ENCODE peak calls at places on chromosomes 2 and 18, in eight cellular contexts. D is WTC11; F is GM23338; T is activated CD8-positive, alpha-beta T cell treated with anti-CD3 and anti-CD28 coated beads for 36 hours; O is astrocyte of the spinal cord; M is cardiac muscle cell; I is GM10248; U is NB4. V is an unnamed sample.

GRCh38 chr2:239246723-239247122 is 154.1 kb downstream of the HDAC4 start:
- DNase-seq in M (no peak), O (no peak), I (no peak), F (no peak), T (no peak), U (no peak), D (no peak), V (no peak)

GRCh38 chr2:85506768-85507181 is 32.2 kb upstream of the MAT2A start:
- DNase-seq in T (no peak), D (no peak), M (no peak), I (no peak), O (peak), U (no peak), F (no peak), V (no peak)

GRCh38 chr2:28395334-28396061 is 2.8 kb downstream of the FOSL2 start:
- DNase-seq in D (no peak), I (no peak), U (peak), F (no peak), T (no peak), M (peak), O (peak), V (peak)

GRCh38 chr2:37621199-37621598 is 50.2 kb downstream of the CDC42EP3 start:
- DNase-seq in T (no peak), M (no peak), U (no peak), F (no peak), I (no peak), D (no peak), O (no peak), V (no peak)

GRCh38 chr2:233429175-233429897 is 75.0 kb downstream of the DGKD start:
- DNase-seq in U (no peak), I (no peak), O (no peak), M (no peak), T (no peak), F (no peak), D (no peak), V (no peak)

GRCh38 chr2:205746408-205746785 is 64.1 kb downstream of the NRP2 start:
- DNase-seq in I (no peak), M (no peak), O (no peak), U (no peak), F (no peak), T (no peak), D (no peak), V (no peak)

GRCh38 chr2:226699321-226699720 is 100.3 kb downstream of the IRS1 start:
- DNase-seq in T (no peak), U (peak), F (no peak), D (no peak), I (no peak), O (peak), M (peak), V (no peak)

GRCh38 chr18:67241292-67241691 is 275.2 kb downstream of the DSEL start:
- DNase-seq in I (no peak), F (no peak), D (no peak), U (no peak), O (no peak), T (no peak), M (peak), V (no peak)

GRCh38 chr2:188305271-188305670 is 13.6 kb downstream of the GULP1 start:
- DNase-seq in D (no peak), M (no peak), T (no peak), U (no peak), O (no peak), F (no peak), I (no peak), V (no peak)
- TF ChIP-seq CTCF in D (no peak), M (no peak), T (no peak), U (no peak), O (no peak), F (no peak), I (no peak), V (no peak)

DNA sequence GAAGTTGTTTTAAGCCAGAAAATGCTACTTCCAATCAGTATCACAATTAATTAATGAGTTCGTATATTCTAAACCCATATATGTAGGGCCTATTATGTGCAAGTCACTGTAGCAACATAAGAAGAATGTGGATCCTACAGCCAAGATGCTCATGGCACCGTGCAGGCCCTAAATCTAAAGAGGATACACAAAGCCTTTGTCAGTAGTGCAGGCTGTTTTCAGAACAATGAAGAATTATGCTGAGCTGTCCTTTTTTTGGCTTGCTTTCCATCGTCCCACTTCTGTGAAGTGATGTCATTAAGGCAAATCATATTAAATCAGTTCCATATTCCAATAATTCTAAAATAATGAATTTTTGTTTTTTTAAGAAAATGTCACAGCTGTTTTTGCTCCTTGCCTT is 565.7 kb downstream of the STK39 start:
- DNase-seq in O (no peak), I (no peak), F (no peak), D (no peak), M (no peak), T (no peak), U (no peak), V (no peak)
- TF ChIP-seq CTCF in O (no peak), I (no peak), F (no peak), D (no peak), M (no peak), T (no peak), U (no peak), V (no peak)

GRCh38 chr18:46770708-46771107 is 13.9 kb upstream of the ST8SIA5 start:
- DNase-seq in M (no peak), I (no peak), T (no peak), D (no peak), O (no peak), F (no peak), U (no peak), V (no peak)

GRCh38 chr18:46768166-46768921 is 11.5 kb upstream of the ST8SIA5 start:
- DNase-seq in O (no peak), I (no peak), F (no peak), M (no peak), D (no peak), U (no peak), T (no peak), V (no peak)

GRCh38 chr18:46767217-46767616 is 10.4 kb upstream of the ST8SIA5 start:
- DNase-seq in M (no peak), O (no peak), U (no peak), F (no peak), D (no peak), I (no peak), T (no peak), V (no peak)

GRCh38 chr18:46771141-46771540 is 14.3 kb upstream of the ST8SIA5 start:
- DNase-seq in O (peak), I (no peak), M (no peak), F (no peak), D (no peak), T (no peak), U (no peak), V (no peak)

DNA sequence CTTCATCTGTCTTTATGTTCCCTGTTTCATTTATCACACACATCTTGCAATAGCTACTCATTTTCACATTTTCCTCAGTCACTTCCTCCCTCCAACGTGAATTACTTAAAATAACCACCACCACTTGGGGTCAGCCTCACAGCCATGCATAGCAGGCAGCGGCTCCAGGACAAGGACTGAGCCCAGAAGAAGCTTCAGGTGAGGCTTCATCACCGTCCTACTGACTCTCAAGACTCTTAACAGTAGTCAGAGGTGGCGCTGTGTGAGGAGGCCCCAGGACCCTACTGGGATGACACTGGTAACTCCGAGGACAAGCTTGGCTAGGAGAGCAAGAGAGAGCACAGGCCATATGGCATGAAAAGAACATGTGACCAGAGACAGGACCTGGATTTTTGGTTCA is 15.5 kb upstream of the ST8SIA5 start:
- DNase-seq in M (peak), D (no peak), O (no peak), T (no peak), U (peak), I (no peak), F (no peak), V (no peak)
- TF ChIP-seq CTCF in M (no peak), D (no peak), O (no peak), T (no peak), U (no peak), I (peak), F (peak), V (no peak)

GRCh38 chr2:105294844-105295481 is 34.6 kb downstream of the TGFBRAP1 start:
- DNase-seq in I (peak), U (peak), O (peak), M (peak), F (peak), T (peak), D (peak), V (peak)
- TF ChIP-seq CTCF in I (peak), U (peak), O (peak), M (peak), F (peak), T (no peak), D (peak), V (peak)